ENCODE peak calls at places on chromosomes 11 and 22, in five cellular contexts. Z is fibroblast of mammary gland, O is tibial nerve, R is mucosa of descending colon, N is foreskin fibroblast. M is an unnamed sample.

GRCh38 chr22:42188808-42189447 is 58.3 kb upstream of the CYP2D6 start:
- DNase-seq in R (no peak), Z (no peak), N (no peak), O (no peak), M (no peak)

GRCh38 chr11:66420671-66421476 is at the start of gene NPAS4:
- DNase-seq in O (no peak), Z (no peak), R (no peak), N (no peak), M (no peak)

GRCh38 chr22:45608763-45609180 is 62.9 kb upstream of the ATXN10 start:
- DNase-seq in N (peak; percentile 84), Z (peak; percentile 79), O (no peak), R (no peak), M (peak; percentile 79)

GRCh38 chr11:3230636-3231549 is 1.3 kb downstream of the MRGPRE start:
- DNase-seq in O (no peak), Z (no peak), N (no peak), R (no peak), M (no peak)

GRCh38 chr11:85575388-85575787 is 51.8 kb downstream of the DLG2 start:
- DNase-seq in N (no peak), R (no peak), O (no peak), Z (no peak), M (no peak)

GRCh38 chr11:110376711-110377324 is 52.9 kb upstream of the FDX1 start:
- DNase-seq in N (peak; percentile 67), Z (peak; percentile 85), R (peak; percentile 42), O (peak; percentile 18), M (peak; percentile 50)

GRCh38 chr11:1763796-1764661 is at the start of gene CTSD:
- DNase-seq in Z (peak; percentile 71), N (peak; percentile 76), O (peak; percentile 83), R (peak; percentile 95), M (no peak)

GRCh38 chr22:48089601-48090331 is 1327.3 kb downstream of the TBC1D22A start:
- DNase-seq in R (peak; percentile 43), N (no peak), Z (peak; percentile 1), O (peak; percentile 59), M (no peak)

GRCh38 chr11:129557421-129557820 is 181.8 kb downstream of the BARX2 start:
- DNase-seq in O (no peak), N (no peak), R (no peak), Z (no peak), M (no peak)

GRCh38 chr11:134250675-134251074 is 2.5 kb downstream of the THYN1 start:
- DNase-seq in R (no peak), Z (no peak), N (no peak), O (no peak), M (no peak)

GRCh38 chr11:87304350-87304749 is 266.6 kb downstream of the TMEM135 start:
- DNase-seq in R (no peak), Z (no peak), N (no peak), O (no peak), M (no peak)

GRCh38 chr11:12864316-12865156 is 144.6 kb upstream of the RASSF10 start:
- DNase-seq in N (peak; percentile 62), R (no peak), Z (no peak), O (no peak), M (peak; percentile 82)

GRCh38 chr22:46370584-46371373 is 35.3 kb downstream of the TRMU start:
- DNase-seq in R (peak; percentile 55), O (no peak), Z (no peak), N (no peak), M (no peak)

GRCh38 chr11:123561046-123561781 is 93.2 kb downstream of the SCN3B start:
- DNase-seq in N (no peak), Z (peak; percentile 7), R (no peak), O (no peak), M (no peak)

GRCh38 chr22:32951807-32952153 is 106.4 kb downstream of the SYN3 start:
- DNase-seq in Z (no peak), R (no peak), N (no peak), O (no peak), M (no peak)

GRCh38 chr11:66226111-66226510 is 42.3 kb upstream of the RAB1B start:
- DNase-seq in N (no peak), Z (no peak), O (no peak), R (no peak), M (no peak)

GRCh38 chr11:124754309-124754708 is 2.3 kb upstream of the VSIG2 start:
- DNase-seq in O (no peak), N (peak; percentile 44), R (no peak), Z (no peak), M (no peak)

GRCh38 chr22:38025514-38025913 is 31.7 kb upstream of the PICK1 start:
- DNase-seq in Z (no peak), O (no peak), R (no peak), N (no peak), M (no peak)

GRCh38 chr22:47064416-47064815 is 302.0 kb downstream of the TBC1D22A start:
- DNase-seq in R (no peak), O (no peak), Z (no peak), N (no peak), M (no peak)

GRCh38 chr11:73011126-73011817 is 130.8 kb downstream of the FCHSD2 start:
- DNase-seq in O (no peak), R (no peak), N (no peak), Z (no peak), M (no peak)

GRCh38 chr11:132911186-132911585 is 621.1 kb downstream of the OPCML start:
- DNase-seq in Z (no peak), O (no peak), R (no peak), N (peak; percentile 10), M (no peak)

GRCh38 chr22:22380098-22381030 is 128.2 kb downstream of the ZNF280B start:
- DNase-seq in O (no peak), N (no peak), R (no peak), Z (no peak), M (no peak)

GRCh38 chr11:126282361-126282741 is 542 bp upstream of the TIRAP start:
- DNase-seq in Z (peak; percentile 44), N (peak; percentile 36), R (peak; percentile 66), O (no peak), M (no peak)

GRCh38 chr11:130705670-130706421 is 210.4 kb downstream of the SNX19 start:
- DNase-seq in R (no peak), Z (peak; percentile 49), N (no peak), O (no peak), M (no peak)

GRCh38 chr11:20790622-20791021 is 121.2 kb downstream of the NELL1 start:
- DNase-seq in Z (no peak), N (no peak), O (no peak), R (no peak), M (no peak)

DNA sequence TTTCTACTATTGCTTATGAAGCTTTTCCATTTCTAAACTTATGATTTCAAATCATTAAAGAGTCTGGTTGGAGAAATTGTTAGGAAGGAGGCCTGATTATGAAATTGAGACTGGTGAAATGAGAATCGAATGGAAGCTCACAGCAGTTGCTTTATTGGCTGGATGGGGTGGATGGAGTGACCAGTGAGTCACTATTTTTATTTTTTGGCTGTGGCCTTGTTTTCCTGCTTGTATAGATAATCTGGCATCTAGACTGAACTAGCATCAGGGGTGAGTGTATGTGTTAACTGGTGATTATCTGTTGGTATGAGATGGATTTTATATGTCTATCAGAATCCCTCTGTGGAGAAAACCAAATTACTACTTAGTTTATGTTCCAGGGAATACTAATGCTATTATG is 36.2 kb downstream of the UVRAG start:
- DNase-seq in N (peak; percentile 31), O (no peak), Z (peak; percentile 70), R (no peak), M (no peak)
- H3K4me3 ChIP-seq in N (no peak overlapping the region), O (no peak overlapping the region), Z (no peak overlapping the region), R (no peak overlapping the region), M (no peak overlapping the region)

GRCh38 chr11:69241075-69241740 is 52.7 kb upstream of the MYEOV start:
- DNase-seq in R (no peak), O (no peak), Z (no peak), N (no peak), M (no peak)
- TF ChIP-seq CTCF in R (no peak), O (no peak), Z (no peak), N (peak; percentile 1), M (no peak)

GRCh38 chr22:36330655-36331305 is 57.0 kb downstream of the MYH9 start:
- DNase-seq in R (no peak), O (no peak), N (no peak), Z (peak; percentile 62), M (no peak)
- H3K4me3 ChIP-seq in R (no peak overlapping the region), O (no peak overlapping the region), N (no peak overlapping the region), Z (no peak overlapping the region), M (no peak overlapping the region)

DNA sequence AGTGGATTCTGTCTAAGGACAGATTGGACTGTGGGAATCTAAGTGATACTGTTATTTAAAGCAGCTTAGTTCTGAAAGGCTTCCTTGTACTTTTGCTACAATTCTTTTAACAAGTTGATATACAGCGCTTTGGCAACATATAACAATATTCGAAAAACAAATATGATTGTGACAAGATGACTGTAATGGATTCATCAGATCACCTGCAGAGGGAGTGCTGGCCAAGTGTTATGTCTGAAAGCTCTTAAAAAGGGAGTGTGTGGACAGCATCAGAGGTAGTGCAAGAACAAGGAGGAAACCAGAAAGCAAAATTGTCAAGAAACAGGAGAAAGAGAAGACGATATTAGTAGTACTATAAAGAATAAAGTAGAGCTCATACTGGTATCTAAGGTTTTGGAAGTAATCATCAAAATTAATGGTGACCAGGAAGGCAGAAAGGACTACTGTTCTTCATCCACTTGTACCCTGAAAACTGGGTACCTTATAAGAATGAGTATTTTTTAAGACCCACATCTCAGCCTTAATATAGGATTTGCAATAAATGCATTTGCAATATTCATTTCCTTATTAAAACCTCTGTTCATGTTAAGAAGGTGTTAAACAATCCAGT is 1112.0 kb upstream of the CCDC90B start:
- DNase-seq in Z (peak; percentile 69), R (no peak), N (no peak), O (no peak), M (no peak)
- TF ChIP-seq CTCF in Z (peak; percentile 66), R (no peak), N (no peak), O (no peak), M (peak; percentile 36)